ENCODE peak calls at places on chromosomes 4 and X, in four cellular contexts. E, G, Q and K are unnamed samples.

GRCh38 chr4:24607338-24607737 is 23.0 kb upstream of the DHX15 start:
- DNase-seq in G (no peak), Q (no peak), E (no peak), K (no peak)

GRCh38 chr4:29559281-29559680 is 1160.9 kb upstream of the PCDH7 start:
- DNase-seq in Q (no peak), E (no peak), G (no peak), K (no peak)

GRCh38 chr4:15672096-15672495 is 9.5 kb upstream of the FAM200B start:
- DNase-seq in Q (peak), E (no peak), G (no peak), K (no peak)

GRCh38 chrX:31233941-31234496 is 162.2 kb upstream of the FTHL17 start:
- DNase-seq in Q (peak), E (no peak), G (peak), K (no peak)

GRCh38 chrX:111164728-111165127 is 68.7 kb downstream of the PAK3 start:
- DNase-seq in E (no peak), Q (peak), G (no peak), K (no peak)

GRCh38 chr4:183722738-183723560 is 63.9 kb downstream of the TRAPPC11 start:
- DNase-seq in G (peak), E (peak), Q (peak), K (peak)

GRCh38 chr4:110823251-110823650 is 200.4 kb upstream of the PITX2 start:
- DNase-seq in G (no peak), E (no peak), Q (peak), K (peak)

GRCh38 chr4:37884855-37885487 is 5.9 kb upstream of the TBC1D1 start:
- DNase-seq in E (no peak), Q (no peak), G (no peak), K (no peak)

GRCh38 chr4:73859614-73860088 is 6.6 kb downstream of the PF4V1 start:
- DNase-seq in G (no peak), Q (no peak), E (no peak), K (peak)

GRCh38 chrX:28158019-28158777 is 176.9 kb upstream of the DCAF8L1 start:
- DNase-seq in Q (no peak), E (no peak), G (no peak), K (no peak)

GRCh38 chr4:139814285-139815015 is 148.8 kb downstream of the MGST2 start:
- DNase-seq in Q (peak), E (no peak), G (no peak), K (peak)

GRCh38 chr4:118740869-118741268 is 55.7 kb downstream of the METTL14 start:
- DNase-seq in G (no peak), Q (no peak), E (peak), K (peak)

GRCh38 chrX:47218920-47219815 is 687 bp downstream of the CDK16 start:
- DNase-seq in Q (no peak), E (peak), G (peak), K (no peak)

GRCh38 chr4:38113551-38113950 is 153.4 kb downstream of the PTTG2 start:
- DNase-seq in E (no peak), Q (no peak), G (no peak), K (no peak)

GRCh38 chrX:52341493-52341892 is 27.3 kb upstream of the XAGE2 start:
- DNase-seq in G (no peak), Q (no peak), E (no peak), K (no peak)

GRCh38 chr4:122000849-122001248 is 49.0 kb upstream of the TRPC3 start:
- DNase-seq in E (no peak), G (no peak), Q (no peak), K (no peak)

GRCh38 chr4:40377462-40378385 is 42.6 kb downstream of the CHRNA9 start:
- DNase-seq in Q (peak), E (no peak), G (no peak), K (peak)

GRCh38 chrX:32852203-32852602 is 359.1 kb downstream of the DMD start:
- DNase-seq in E (no peak), G (no peak), Q (peak), K (no peak)

GRCh38 chr4:8599657-8600056 is 7.1 kb downstream of the CPZ start:
- DNase-seq in G (no peak), E (no peak), Q (no peak), K (peak)

GRCh38 chr4:38189445-38189844 is 229.2 kb downstream of the PTTG2 start:
- DNase-seq in Q (peak), G (no peak), E (no peak), K (peak)

GRCh38 chr4:78057600-78058560 is 757 bp downstream of the FRAS1 start:
- DNase-seq in G (no peak), Q (peak), E (peak), K (peak)

GRCh38 chr4:78058591-78059523 is 1.7 kb downstream of the FRAS1 start:
- DNase-seq in E (peak), Q (peak), G (peak), K (peak)

GRCh38 chr4:78057135-78057599 is at the start of gene FRAS1:
- DNase-seq in E (peak), G (peak), Q (peak), K (peak)

GRCh38 chr4:78059524-78059889 is 2.4 kb downstream of the FRAS1 start:
- DNase-seq in G (peak), Q (peak), E (peak), K (peak)

DNA sequence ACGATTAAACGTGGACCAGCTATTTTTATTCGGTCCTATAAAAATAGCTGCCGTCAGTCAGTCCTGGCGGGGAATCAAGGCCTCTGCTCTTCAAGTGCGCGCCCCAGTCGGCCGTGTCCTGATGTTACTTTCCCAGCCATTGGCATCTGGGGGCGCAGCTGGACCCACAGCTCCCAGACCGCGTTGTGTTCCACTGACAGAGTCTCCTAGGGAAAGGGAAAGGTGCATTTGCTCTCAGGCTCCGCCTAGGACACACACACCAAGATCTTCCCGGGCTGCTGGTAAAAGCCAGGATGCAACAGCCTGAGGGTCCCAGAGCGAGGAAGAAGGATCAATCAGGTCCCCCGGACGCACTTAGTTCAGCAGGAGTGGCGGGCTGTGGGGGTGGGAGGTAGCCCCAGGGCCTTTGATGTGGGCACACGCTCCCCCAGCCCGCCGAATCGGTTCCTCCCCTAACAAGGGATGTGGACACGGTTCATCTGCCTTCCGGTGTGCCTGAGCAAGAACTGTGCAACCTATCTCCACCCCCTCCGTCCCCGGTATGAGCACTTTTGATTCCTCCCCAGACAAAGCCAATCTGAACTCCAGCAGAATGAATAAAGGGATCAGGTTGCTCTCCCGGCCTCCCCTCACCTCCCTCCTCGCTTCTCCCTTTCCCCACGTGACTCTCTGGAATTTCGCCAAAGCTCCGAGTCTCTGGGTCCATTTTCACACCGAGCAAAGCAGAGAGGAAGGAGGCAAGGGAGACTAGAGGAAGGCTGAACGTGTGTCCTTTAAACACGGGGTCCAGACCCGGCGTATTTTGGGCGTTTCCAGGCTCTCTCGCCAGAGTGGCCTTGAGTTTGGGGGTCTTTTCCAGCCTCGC is 626 bp upstream of the FRAS1 start:
- DNase-seq in G (peak), Q (peak), E (peak), K (peak)
- TF ChIP-seq CTCF in G (peak), Q (no peak), E (no peak), K (peak)

GRCh38 chr4:66556651-66557278 is 886.5 kb upstream of the EPHA5 start:
- DNase-seq in G (no peak), E (no peak), Q (no peak), K (no peak)
- TF ChIP-seq CTCF in G (peak), E (no peak), Q (no peak), K (no peak)

GRCh38 chrX:16807548-16807947 is 21.3 kb downstream of the TXLNG start:
- DNase-seq in G (no peak), E (no peak), Q (no peak), K (no peak)
- TF ChIP-seq CTCF in G (peak), E (no peak), Q (no peak), K (no peak)

DNA sequence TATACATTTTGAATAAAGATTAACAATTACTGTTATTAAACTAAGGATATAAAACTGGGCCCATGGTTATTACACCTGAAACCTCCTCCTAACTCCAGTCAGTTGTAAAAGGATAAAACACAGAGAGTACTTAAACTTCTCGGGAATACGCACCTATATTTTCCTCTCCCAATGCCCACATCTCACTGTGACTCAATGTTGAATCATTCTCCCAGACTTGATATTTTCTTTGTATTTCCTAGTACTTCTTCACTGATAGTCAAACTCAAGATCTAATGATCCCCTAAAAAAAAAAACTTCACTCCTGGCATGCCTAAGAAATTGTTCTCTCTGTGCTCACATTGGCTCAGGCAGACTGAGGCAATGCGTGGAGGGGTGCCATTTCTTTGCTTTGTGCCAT is 212.5 kb upstream of the DKK2 start:
- DNase-seq in G (no peak), Q (peak), E (no peak), K (no peak)
- TF ChIP-seq CTCF in G (no peak), Q (no peak), E (no peak), K (no peak)

GRCh38 chr4:55853484-55854046 is at the start of gene EXOC1:
- DNase-seq in G (peak), E (peak), Q (peak), K (peak)

GRCh38 chr4:55851885-55852284 is 1.6 kb upstream of the EXOC1 start:
- DNase-seq in G (no peak), E (no peak), Q (peak), K (no peak)

GRCh38 chr4:55854132-55854531 is 684 bp downstream of the EXOC1 start:
- DNase-seq in G (no peak), E (no peak), Q (no peak), K (no peak)

DNA sequence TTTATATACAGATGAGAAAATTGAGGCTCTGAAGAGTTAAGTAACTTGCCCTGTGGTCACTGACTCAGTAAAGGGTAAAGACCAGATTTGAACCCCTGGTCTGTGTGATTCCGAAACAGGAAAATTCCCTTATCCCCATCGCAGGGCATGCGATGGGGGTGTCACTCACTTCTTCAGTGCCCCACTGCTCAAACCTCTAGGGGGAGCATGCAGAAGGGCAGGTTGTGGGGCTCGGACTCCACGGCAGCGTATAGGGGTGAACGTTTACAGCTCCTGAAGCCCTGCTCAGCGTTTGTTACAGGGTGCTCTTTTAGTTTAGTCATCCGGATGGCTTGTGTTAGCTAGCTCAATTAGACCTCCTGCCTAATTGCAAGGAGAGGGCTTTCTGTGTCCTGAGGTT is 3.7 kb upstream of the EXOC1 start:
- DNase-seq in G (peak), Q (no peak), E (no peak), K (no peak)
- TF ChIP-seq CTCF in G (peak), Q (no peak), E (no peak), K (peak)

GRCh38 chrX:9311411-9312160 is 153.3 kb upstream of the TBL1X start:
- DNase-seq in Q (no peak), G (no peak), E (no peak), K (no peak)
- TF ChIP-seq CTCF in Q (no peak), G (no peak), E (no peak), K (no peak)

GRCh38 chr4:94256833-94257232 is 49.2 kb downstream of the SMARCAD1 start:
- DNase-seq in Q (no peak), E (no peak), G (no peak), K (peak)
- TF ChIP-seq CTCF in Q (peak), E (peak), G (no peak), K (peak)